ENCODE peak calls at places on chromosomes 6 and 20, in eight cellular contexts. B is GM06990; E is astrocyte of the spinal cord; S is foreskin fibroblast; M is dorsolateral prefrontal cortex; K is SK-N-SH; Q is thoracic aorta; V is CD8-positive, alpha-beta T cell. I is an unnamed sample.

GRCh38 chr6:170265655-170266054 is 25.2 kb downstream of the DLL1 start:
- DNase-seq in B (no peak), E (no peak), S (no peak), M (peak), K (no peak), Q (no peak), V (no peak), I (no peak)

GRCh38 chr6:39085129-39085528 is 29.9 kb downstream of the SAYSD1 start:
- DNase-seq in B (no peak), E (no peak), S (no peak), M (no peak), K (no peak), Q (no peak), V (no peak), I (no peak)

GRCh38 chr6:140677781-140678528 is 1303.5 kb upstream of the CITED2 start:
- DNase-seq in B (no peak), E (no peak), S (no peak), M (no peak), K (no peak), Q (no peak), V (no peak), I (no peak)

GRCh38 chr6:109239918-109240321 is 142.3 kb downstream of the CD164 start:
- DNase-seq in B (no peak), E (no peak), S (peak), M (no peak), K (no peak), Q (no peak), V (no peak), I (no peak)

GRCh38 chr6:79605061-79605460 is 26.1 kb upstream of the SH3BGRL2 start:
- DNase-seq in B (no peak), E (peak), S (no peak), M (no peak), K (no peak), Q (no peak), V (no peak), I (no peak)

GRCh38 chr6:131058236-131058635 is 4.8 kb downstream of the EPB41L2 start:
- DNase-seq in B (no peak), E (peak), S (peak), M (no peak), K (no peak), Q (no peak), V (no peak), I (no peak)

GRCh38 chr6:79546186-79546585 is 9.0 kb upstream of the LCA5 start:
- DNase-seq in B (no peak), E (peak), S (no peak), M (no peak), K (no peak), Q (no peak), V (no peak), I (no peak)

GRCh38 chr6:112396221-112396620 is 49.1 kb downstream of the RFPL4B start:
- DNase-seq in B (no peak), E (no peak), S (no peak), M (no peak), K (no peak), Q (no peak), V (no peak), I (no peak)

GRCh38 chr6:151629791-151630190 is 136.0 kb downstream of the CCDC170 start:
- DNase-seq in B (no peak), E (no peak), S (no peak), M (no peak), K (no peak), Q (no peak), V (no peak), I (no peak)

GRCh38 chr6:70415247-70415646 is 1.9 kb downstream of the FAM135A start:
- DNase-seq in B (peak), E (no peak), S (no peak), M (no peak), K (no peak), Q (no peak), V (no peak), I (no peak)

GRCh38 chr6:39430968-39431523 is 108.5 kb upstream of the KCNK16 start:
- DNase-seq in B (no peak), E (no peak), S (peak), M (peak), K (peak), Q (no peak), V (no peak), I (no peak)

GRCh38 chr6:143485967-143486366 is 25.6 kb downstream of the FUCA2 start:
- DNase-seq in B (no peak), E (no peak), S (no peak), M (no peak), K (no peak), Q (no peak), V (no peak), I (no peak)
- TF ChIP-seq CTCF in B (no peak), E (no peak), S (no peak), M (no peak), K (no peak), Q (no peak), V (no peak), I (no peak)

DNA sequence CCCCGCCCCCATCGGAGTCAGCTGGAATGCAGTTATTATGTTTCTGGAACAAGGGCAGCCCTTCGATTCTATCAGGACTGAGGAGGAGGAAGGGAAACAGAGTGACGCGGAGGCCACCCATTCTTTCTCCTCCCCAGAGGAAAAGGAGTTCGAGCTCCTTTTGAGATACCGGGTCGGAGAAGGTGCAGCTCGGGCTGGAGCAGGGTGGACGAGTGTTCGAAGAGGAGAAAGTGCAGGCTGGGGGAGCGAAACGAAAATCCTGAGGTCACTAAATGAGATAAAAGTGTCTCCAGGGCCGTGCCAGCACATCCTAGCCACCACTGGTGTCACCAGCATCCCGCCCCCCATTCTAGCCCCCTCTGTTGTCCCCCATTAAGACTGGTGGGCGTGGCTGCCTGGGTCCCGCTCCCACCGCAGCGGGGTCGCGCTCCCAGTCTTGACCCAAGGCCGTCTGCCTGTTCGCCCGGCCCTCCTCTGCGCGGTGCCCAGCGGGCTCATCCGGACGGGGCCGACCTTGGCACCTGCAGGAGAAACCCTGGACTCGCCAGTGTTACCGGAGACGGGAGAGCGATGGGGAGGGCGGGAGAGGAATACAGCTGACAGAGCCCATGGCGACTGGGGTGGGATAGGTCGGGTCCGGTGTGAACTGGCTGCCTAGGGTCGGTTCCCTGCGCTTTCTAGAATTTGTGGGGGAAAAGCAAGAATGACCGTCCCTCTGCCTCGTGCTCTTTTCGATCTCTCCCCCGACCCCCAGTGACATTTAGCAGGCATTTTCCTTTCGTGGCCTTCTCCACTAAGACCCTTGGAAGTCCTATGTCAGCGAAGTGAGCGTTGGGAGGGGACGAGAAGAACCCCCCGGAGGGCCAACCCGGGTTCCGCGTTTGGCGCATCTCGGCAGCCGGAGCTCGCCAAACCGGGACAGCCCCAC is 16.2 kb downstream of the FOXA2 start:
- DNase-seq in B (no peak), E (no peak), S (no peak), M (no peak), K (no peak), Q (no peak), V (no peak), I (no peak)
- H3K4me3 ChIP-seq in B (no peak), E (no peak), S (no peak), M (no peak), K (no peak), Q (no peak), V (no peak), I (no peak)

DNA sequence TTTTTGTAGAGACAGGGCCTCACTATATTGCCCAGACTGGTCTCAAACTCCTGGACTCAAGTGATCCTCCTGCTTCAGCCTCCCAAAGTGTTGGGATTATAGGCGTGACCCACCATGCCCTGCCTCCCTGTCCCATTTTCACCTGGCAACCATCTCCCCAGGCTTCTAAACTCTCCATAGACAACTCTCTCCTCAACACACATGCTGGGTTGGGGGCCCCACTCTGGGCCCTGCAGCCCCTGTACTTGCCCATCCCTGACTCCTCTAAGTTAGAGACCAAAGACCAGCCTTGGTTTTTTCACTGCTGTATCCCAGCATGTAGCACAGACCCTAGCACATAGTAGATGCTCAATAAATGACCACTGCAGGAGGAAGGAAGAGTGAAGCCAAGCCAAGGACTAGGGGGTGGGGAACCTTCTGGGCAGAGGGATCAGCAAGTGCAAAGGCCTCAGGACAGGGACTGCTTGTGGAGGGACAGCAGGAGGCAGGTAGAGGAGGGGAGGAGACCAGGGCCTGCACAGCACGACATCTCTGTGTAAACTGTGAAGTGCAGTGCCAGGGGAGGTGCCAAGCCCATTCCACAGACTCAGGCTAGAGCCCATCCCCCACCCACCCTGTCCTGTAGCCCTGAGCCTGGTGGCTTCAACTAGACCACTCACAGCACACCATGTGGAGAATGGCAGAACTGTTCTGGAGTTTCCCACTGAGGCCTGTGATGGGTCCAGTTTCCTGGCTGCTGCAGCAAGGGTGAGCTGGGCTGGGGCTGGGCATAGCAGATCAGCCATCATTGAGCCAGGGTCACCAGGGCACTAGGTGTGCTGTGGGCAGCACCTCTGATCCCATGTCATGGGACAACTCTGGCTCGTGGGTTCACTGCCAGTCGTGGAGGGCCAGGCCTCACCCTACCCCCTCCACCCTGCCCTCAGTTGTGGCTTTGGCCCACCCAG is 3.4 kb upstream of the SRC start:
- DNase-seq in B (no peak), E (no peak), S (no peak), M (no peak), K (no peak), Q (no peak), V (no peak), I (no peak)
- TF ChIP-seq CTCF in B (peak), E (no peak), S (no peak), M (no peak), K (peak), Q (no peak), V (no peak), I (peak)

GRCh38 chr6:149452062-149452939 is 32.5 kb downstream of the ZC3H12D start:
- DNase-seq in B (no peak), E (no peak), S (no peak), M (no peak), K (no peak), Q (no peak), V (no peak), I (no peak)

GRCh38 chr6:149449831-149450678 is 34.8 kb downstream of the ZC3H12D start:
- DNase-seq in B (no peak), E (no peak), S (no peak), M (no peak), K (no peak), Q (no peak), V (no peak), I (no peak)

GRCh38 chr6:149449054-149449453 is 35.8 kb downstream of the ZC3H12D start:
- DNase-seq in B (no peak), E (no peak), S (no peak), M (no peak), K (no peak), Q (no peak), V (no peak), I (no peak)

GRCh38 chr6:149451361-149452061 is 33.3 kb downstream of the ZC3H12D start:
- DNase-seq in B (no peak), E (no peak), S (peak), M (no peak), K (no peak), Q (no peak), V (peak), I (no peak)

DNA sequence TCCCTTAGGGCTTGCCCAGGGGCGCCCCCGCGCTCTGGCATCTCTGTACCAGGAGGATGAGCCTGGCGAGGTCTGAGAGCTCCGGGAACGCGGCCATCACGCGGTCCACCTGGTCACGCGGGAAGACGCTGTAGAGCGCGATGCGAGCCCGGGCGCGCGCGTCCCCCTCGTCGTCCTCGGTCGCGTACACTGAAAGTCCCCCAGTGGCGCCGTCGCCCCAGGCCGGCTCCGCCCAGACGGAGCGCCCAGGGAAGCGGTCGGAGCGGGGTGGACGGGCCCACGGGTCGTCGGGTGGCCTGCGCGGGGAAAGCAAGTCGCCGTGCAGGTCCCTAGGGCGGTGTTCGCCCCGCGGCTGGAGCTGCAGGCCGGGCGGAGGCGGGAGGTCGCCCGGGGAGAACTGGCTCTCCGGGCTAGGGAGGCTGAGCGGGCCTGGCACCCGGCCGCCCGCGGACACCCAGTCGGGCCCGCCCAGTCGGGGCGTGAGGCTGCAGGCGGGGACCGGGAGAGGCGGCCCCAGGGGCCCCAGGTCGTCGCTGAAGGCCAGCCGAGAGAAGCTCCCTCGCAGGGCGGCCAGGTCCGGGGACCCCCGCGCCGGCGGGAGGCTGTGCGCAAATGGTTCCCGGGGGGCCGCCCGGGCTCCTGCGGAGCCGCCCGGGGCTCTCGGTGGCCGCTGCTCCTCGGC is 34.0 kb downstream of the ZC3H12D start:
- DNase-seq in B (no peak), E (no peak), S (peak), M (peak), K (peak), Q (no peak), V (no peak), I (no peak)
- H3K4me3 ChIP-seq in B (no peak), E (peak), S (peak), M (peak), K (peak), Q (peak), V (peak), I (no peak)

GRCh38 chr6:30613251-30614043 is 3.6 kb downstream of the PPP1R10 start:
- DNase-seq in B (no peak), E (peak), S (peak), M (no peak), K (no peak), Q (no peak), V (no peak), I (no peak)

GRCh38 chr6:30611856-30612194 is 5.2 kb downstream of the PPP1R10 start:
- DNase-seq in B (no peak), E (no peak), S (no peak), M (no peak), K (no peak), Q (no peak), V (no peak), I (no peak)

GRCh38 chr6:30611150-30611855 is 5.7 kb downstream of the PPP1R10 start:
- DNase-seq in B (no peak), E (no peak), S (no peak), M (no peak), K (no peak), Q (no peak), V (no peak), I (no peak)

GRCh38 chr6:30612687-30613248 is 4.3 kb downstream of the PPP1R10 start:
- DNase-seq in B (no peak), E (peak), S (peak), M (no peak), K (no peak), Q (no peak), V (no peak), I (no peak)

DNA sequence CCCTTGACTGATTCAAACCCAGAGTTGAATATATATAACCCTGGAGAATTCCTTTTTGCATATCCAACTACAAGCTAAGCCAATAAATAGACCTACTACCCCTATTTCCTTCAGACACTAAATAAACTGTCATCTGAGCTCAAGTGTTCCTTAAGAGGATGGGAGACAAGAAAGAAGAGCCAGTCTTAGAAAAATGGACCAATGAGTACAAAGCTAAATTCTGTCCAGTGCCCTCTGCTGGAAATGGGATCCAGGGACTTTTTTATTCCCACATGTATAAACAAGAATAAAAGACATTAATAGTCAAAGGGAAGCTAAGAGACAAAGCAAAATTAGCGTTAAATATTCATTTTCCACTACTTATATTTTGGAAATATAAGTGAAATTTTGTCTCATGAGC is 4.8 kb downstream of the PPP1R10 start:
- DNase-seq in B (no peak), E (no peak), S (peak), M (no peak), K (no peak), Q (no peak), V (no peak), I (no peak)
- TF ChIP-seq CTCF in B (peak), E (peak), S (peak), M (no peak), K (peak), Q (no peak), V (no peak), I (peak)

I was measured in GM12864.